ENCODE peak calls at places on chromosomes 2 and 18, in eight cellular contexts. C, S, M, P, U, B, G and V are unnamed samples.
A peak's percentile ranks its signal among the peaks of the same experiment; 100 is the strongest.

GRCh38 chr2:1952582-1952981 is 208.3 kb upstream of the PXDN start:
- DNase-seq in B (no peak), U (no peak), C (no peak), G (no peak), P (no peak), M (no peak), S (no peak), V (no peak)

GRCh38 chr18:500556-501405 is at the start of gene COLEC12:
- DNase-seq in C (peak; percentile 85), G (peak; percentile 20), M (peak; percentile 84), B (peak; percentile 93), U (no peak), P (no peak), S (peak; percentile 50), V (no peak)

GRCh38 chr2:230944123-230944653 is 19.1 kb upstream of the GPR55 start:
- DNase-seq in G (no peak), M (no peak), S (no peak), B (no peak), P (no peak), C (no peak), U (no peak), V (no peak)

GRCh38 chr2:33133436-33133835 is 186.7 kb downstream of the LTBP1 start:
- DNase-seq in U (no peak), B (no peak), P (no peak), M (no peak), S (peak; percentile 30), C (no peak), G (no peak), V (no peak)

GRCh38 chr2:227623225-227623624 is 5.9 kb downstream of the SCYGR4 start:
- DNase-seq in U (no peak), C (no peak), B (no peak), S (no peak), M (no peak), P (no peak), G (peak; percentile 37), V (peak; percentile 26)

GRCh38 chr2:27591745-27592144 is 8.9 kb downstream of the ZNF512 start:
- DNase-seq in B (no peak), G (no peak), S (no peak), P (no peak), M (no peak), C (no peak), U (no peak), V (no peak)

GRCh38 chr2:55418072-55418471 is 1.6 kb downstream of the CCDC88A start:
- DNase-seq in G (no peak), U (no peak), C (no peak), M (no peak), B (no peak), P (no peak), S (no peak), V (no peak)

GRCh38 chr2:7530001-7530400 is 612.8 kb downstream of the RNF144A start:
- DNase-seq in C (no peak), M (no peak), B (no peak), G (no peak), S (no peak), P (no peak), U (no peak), V (peak; percentile 7)

GRCh38 chr2:59892398-59892797 is 661.1 kb downstream of the BCL11A start:
- DNase-seq in P (no peak), G (no peak), M (no peak), B (no peak), C (no peak), S (no peak), U (no peak), V (no peak)

GRCh38 chr2:12932192-12932591 is 215.5 kb downstream of the TRIB2 start:
- DNase-seq in C (no peak), P (no peak), U (no peak), G (no peak), B (no peak), M (no peak), S (no peak), V (no peak)

GRCh38 chr2:170216415-170216814 is 38.5 kb downstream of the MYO3B start:
- DNase-seq in P (no peak), U (no peak), S (no peak), M (no peak), C (no peak), G (no peak), B (no peak), V (no peak)
- H3K27ac ChIP-seq in P (no peak overlapping the region), U (no peak overlapping the region), S (no peak overlapping the region), M (no peak overlapping the region), C (no peak overlapping the region), G (no peak overlapping the region), B (no peak overlapping the region), V (no peak overlapping the region)

GRCh38 chr2:126503476-126503875 is 152.5 kb upstream of the GYPC start:
- DNase-seq in P (no peak), M (no peak), C (no peak), G (no peak), B (no peak), U (no peak), S (no peak), V (no peak)
- TF ChIP-seq CTCF in P (no peak), M (no peak), C (no peak), G (no peak), B (no peak), U (no peak), S (no peak), V (no peak)

GRCh38 chr2:29638641-29639040 is 282.7 kb downstream of the ALK start:
- DNase-seq in C (no peak), B (no peak), M (no peak), G (no peak), P (no peak), U (no peak), S (no peak), V (no peak)
- H3K27me3 ChIP-seq in C (no peaks in the 10 kb centered on the region), B (no peaks in the 10 kb centered on the region), M (no peaks in the 10 kb centered on the region), G (no peaks in the 10 kb centered on the region), P (peaks cover 8% of the 10 kb centered on the region), U (no peaks in the 10 kb centered on the region), S (peaks cover 5% of the 10 kb centered on the region), V (no peaks in the 10 kb centered on the region)

GRCh38 chr2:196566969-196567666 is 72.4 kb upstream of the CCDC150 start:
- DNase-seq in B (no peak), P (no peak), C (no peak), U (no peak), M (no peak), S (no peak), G (no peak), V (no peak)
- H3K27ac ChIP-seq in B (no peak overlapping the region), P (no peak overlapping the region), C (no peak overlapping the region), U (no peak overlapping the region), M (no peak overlapping the region), S (peak overlapping the region; percentile 64), G (no peak overlapping the region), V (no peak overlapping the region)

DNA sequence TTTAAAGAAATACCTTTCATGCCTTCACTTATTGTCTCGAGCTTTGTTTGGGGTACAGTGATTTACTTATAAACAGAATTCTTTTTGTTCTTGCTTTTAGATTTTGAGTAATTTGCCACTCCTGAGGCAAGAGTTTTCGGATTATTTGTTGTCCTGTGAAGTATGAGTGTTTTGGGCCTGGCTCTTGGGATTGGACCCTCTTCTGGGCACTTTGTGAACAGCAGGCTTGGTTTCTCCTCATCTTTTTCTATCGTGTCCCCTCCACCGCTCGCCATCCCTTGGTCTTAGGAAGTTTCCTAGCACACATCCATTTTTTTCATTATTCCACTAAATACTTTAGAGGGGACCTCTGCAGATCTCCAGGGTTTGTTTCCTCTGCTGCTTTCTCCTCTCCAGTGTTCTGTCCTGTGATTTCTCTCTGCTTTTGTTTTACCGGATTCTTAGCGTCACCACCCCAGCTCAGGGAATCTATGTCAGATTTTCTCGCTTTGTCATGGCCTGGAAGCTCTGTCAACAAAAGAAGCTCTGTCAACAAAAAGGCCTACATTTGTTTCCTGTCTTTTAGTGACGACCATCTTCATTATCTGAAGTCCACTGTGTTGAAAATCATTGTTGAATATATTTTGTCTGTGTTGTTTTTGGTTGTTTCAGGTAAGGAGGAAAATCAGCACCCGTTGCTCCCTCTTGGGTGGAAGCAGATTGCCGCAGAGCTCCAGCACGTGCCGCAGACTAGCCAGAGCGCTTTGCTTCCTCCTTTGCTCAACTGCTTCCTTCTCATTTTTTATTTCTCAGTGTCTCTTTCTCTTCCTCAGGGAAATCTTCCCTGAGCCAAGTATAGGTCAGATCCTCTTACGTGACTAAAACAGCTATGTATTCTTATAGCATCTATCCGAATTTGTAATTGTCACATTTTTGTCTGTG is 27.8 kb downstream of the ANKRD62 start:
- DNase-seq in M (no peak), P (no peak), C (no peak), G (peak; percentile 10), B (no peak), S (no peak), U (no peak), V (no peak)
- TF ChIP-seq CTCF in M (no peak), P (no peak), C (peak; percentile 24), G (peak; percentile 36), B (no peak), S (peak; percentile 38), U (no peak), V (peak; percentile 29)

DNA sequence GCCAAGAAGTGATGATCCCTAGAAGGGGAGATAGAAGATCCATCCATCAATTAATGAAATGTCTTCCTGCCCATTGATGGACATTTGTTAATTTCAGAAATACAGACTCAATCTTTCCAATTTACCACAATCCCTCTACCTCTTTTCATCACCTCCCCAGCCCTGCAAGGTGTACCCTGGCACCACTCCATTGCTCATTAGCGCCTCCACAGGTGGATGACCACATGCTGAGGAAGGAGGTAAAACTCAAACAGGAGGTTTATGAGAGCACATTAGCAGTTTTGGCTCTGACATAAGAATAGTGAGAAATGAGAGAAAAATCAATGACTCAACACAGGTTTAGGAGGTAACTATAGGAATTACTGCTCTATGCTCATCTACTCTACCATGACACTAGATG is 208.0 kb downstream of the C1D start:
- DNase-seq in G (no peak), M (no peak), U (no peak), C (no peak), S (no peak), B (no peak), P (no peak), V (no peak)
- H3K27me3 ChIP-seq in G (no peaks in the 10 kb centered on the region), M (no peaks in the 10 kb centered on the region), U (no peaks in the 10 kb centered on the region), C (no peaks in the 10 kb centered on the region), S (peaks cover 60% of the 10 kb centered on the region), B (no peaks in the 10 kb centered on the region), P (peaks cover 6% of the 10 kb centered on the region), V (no peaks in the 10 kb centered on the region)